ENCODE peak calls at places on chromosomes 7 and 10, in ten cellular contexts. X is NCI-H1092 treated with DMSO at 0.1 percent for 48 hours; C is NCI-H2171; W is activated CD8-positive, alpha-beta memory T cell treated with anti-CD3 and anti-CD28 coated beads for 48 hours; Y is amniotic stem cell; B is activated gamma-delta T cell treated with Interleukin-2 at 50 U/mL for 16 hours; M is HT1080; G is T-cell; D is KBM-7; N is heart left ventricle. A is an unnamed sample.

GRCh38 chr10:44946201-44946600 is 13.4 kb upstream of the RASSF4 start:
- DNase-seq in N (no peak), M (peak; percentile 52), Y (no peak), X (no peak), C (no peak), D (no peak), B (no peak), W (no peak), G (no peak), A (no peak)

GRCh38 chr10:32882076-32882475 is 76.0 kb downstream of the ITGB1 start:
- DNase-seq in N (no peak), X (no peak), B (no peak), D (no peak), M (no peak), W (no peak), C (no peak), G (no peak), Y (no peak), A (no peak)

GRCh38 chr7:25028370-25028971 is 48.5 kb upstream of the OSBPL3 start:
- DNase-seq in W (no peak), B (no peak), D (peak; percentile 63), Y (no peak), C (peak; percentile 5), N (no peak), G (no peak), M (peak; percentile 79), X (no peak), A (no peak)

GRCh38 chr7:23183279-23184012 is 1.6 kb downstream of the NUP42 start:
- DNase-seq in G (no peak), C (no peak), X (no peak), W (no peak), B (no peak), N (no peak), M (no peak), D (peak; percentile 57), Y (no peak), A (no peak)

GRCh38 chr7:142445019-142445686 is 187.3 kb upstream of the PRSS58 start:
- DNase-seq in B (no peak), X (no peak), W (no peak), N (no peak), M (no peak), Y (no peak), C (no peak), D (no peak), G (no peak), A (no peak)

GRCh38 chr7:108448777-108449576 is 7.3 kb downstream of the NRCAM start:
- DNase-seq in W (no peak), G (no peak), M (no peak), D (no peak), Y (no peak), X (peak; percentile 89), C (peak; percentile 28), N (no peak), B (no peak), A (peak; percentile 4)

GRCh38 chr7:1083729-1084657 is 3.9 kb upstream of the GPER1 start:
- DNase-seq in N (peak; percentile 58), Y (no peak), D (no peak), G (no peak), X (no peak), B (no peak), W (no peak), M (no peak), C (no peak), A (no peak)

GRCh38 chr7:41459623-41460256 is 243.2 kb downstream of the INHBA start:
- DNase-seq in C (no peak), N (no peak), W (no peak), G (no peak), X (no peak), Y (no peak), B (no peak), M (peak; percentile 37), D (peak; percentile 74), A (no peak)

GRCh38 chr7:155931386-155932085 is 119.3 kb upstream of the SHH start:
- DNase-seq in D (no peak), Y (no peak), W (no peak), X (no peak), B (no peak), G (no peak), C (no peak), N (no peak), M (no peak), A (no peak)

GRCh38 chr10:3139135-3139910 is 33.3 kb downstream of the PITRM1 start:
- DNase-seq in M (no peak), G (no peak), W (no peak), N (no peak), D (no peak), B (no peak), X (no peak), Y (no peak), C (no peak), A (no peak)

GRCh38 chr10:113153493-113154127 is 203.6 kb downstream of the TCF7L2 start:
- DNase-seq in B (no peak), W (no peak), C (no peak), X (no peak), Y (no peak), G (no peak), M (no peak), D (no peak), N (no peak), A (no peak)

GRCh38 chr10:111877274-111877673 is 306.3 kb downstream of the GPAM start:
- DNase-seq in M (no peak), W (no peak), Y (no peak), N (no peak), G (no peak), D (no peak), X (no peak), B (no peak), C (no peak), A (no peak)

GRCh38 chr10:28661035-28661434 is 16.3 kb upstream of the BAMBI start:
- DNase-seq in G (no peak), B (no peak), D (no peak), M (peak; percentile 59), Y (peak; percentile 58), X (no peak), C (no peak), W (no peak), N (no peak), A (no peak)

GRCh38 chr7:18468794-18469193 is 26.8 kb upstream of the HDAC9 start:
- DNase-seq in W (no peak), N (no peak), G (no peak), X (no peak), C (no peak), M (no peak), Y (no peak), B (no peak), D (no peak), A (no peak)

GRCh38 chr7:54955296-54955695 is 63.5 kb upstream of the EGFR start:
- DNase-seq in N (no peak), G (no peak), Y (no peak), X (no peak), B (no peak), D (no peak), W (no peak), C (no peak), M (no peak), A (no peak)

GRCh38 chr7:129923709-129924108 is 29.1 kb downstream of the UBE2H start:
- DNase-seq in Y (no peak), B (no peak), C (no peak), D (no peak), X (no peak), M (peak; percentile 7), W (no peak), G (no peak), N (no peak), A (no peak)

GRCh38 chr10:91163709-91164474 is 56.6 kb upstream of the PCGF5 start:
- DNase-seq in G (peak; percentile 39), X (no peak), C (no peak), N (peak; percentile 61), Y (peak; percentile 75), W (peak; percentile 45), B (peak; percentile 65), M (peak; percentile 62), D (no peak), A (no peak)

GRCh38 chr7:148540041-148540738 is 50.4 kb upstream of the C7orf33 start:
- DNase-seq in Y (peak; percentile 4), X (no peak), W (no peak), C (no peak), B (no peak), M (peak; percentile 80), G (no peak), N (peak; percentile 69), D (no peak), A (no peak)

GRCh38 chr7:47557317-47557985 is 24.5 kb downstream of the TNS3 start:
- DNase-seq in B (no peak), C (no peak), Y (no peak), N (no peak), X (no peak), G (no peak), M (peak; percentile 22), W (no peak), D (no peak), A (no peak)

GRCh38 chr7:90677742-90678439 is 81.8 kb downstream of the CDK14 start:
- DNase-seq in G (no peak), Y (no peak), D (no peak), M (no peak), B (no peak), C (no peak), X (peak; percentile 43), W (no peak), N (no peak), A (no peak)

GRCh38 chr10:100731603-100732596 is 13.5 kb upstream of the PAX2 start:
- DNase-seq in M (no peak), D (no peak), N (no peak), B (no peak), C (no peak), G (no peak), Y (no peak), X (no peak), W (no peak), A (no peak)

GRCh38 chr7:87416682-87417587 is 58.5 kb downstream of the ABCB4 start:
- DNase-seq in X (peak; percentile 65), Y (peak; percentile 44), B (peak; percentile 69), M (peak; percentile 58), G (peak; percentile 65), C (peak; percentile 41), D (peak; percentile 80), W (peak; percentile 35), N (peak; percentile 49), A (peak; percentile 13)

GRCh38 chr7:128045766-128046165 is 14.5 kb upstream of the LRRC4 start:
- DNase-seq in Y (no peak), B (no peak), M (peak; percentile 72), C (no peak), D (no peak), N (no peak), X (no peak), G (no peak), W (no peak), A (no peak)

GRCh38 chr7:129951076-129952011 is 1.4 kb downstream of the UBE2H start:
- DNase-seq in W (no peak), D (peak; percentile 31), C (no peak), B (no peak), Y (no peak), G (no peak), X (peak; percentile 71), M (no peak), N (peak; percentile 48), A (no peak)

GRCh38 chr10:127980898-127981297 is 74.0 kb downstream of the PTPRE start:
- DNase-seq in B (no peak), M (no peak), D (no peak), X (no peak), N (no peak), W (no peak), G (no peak), C (no peak), Y (no peak), A (no peak)

GRCh38 chr10:44978570-44979280 is at the start of gene DEPP1:
- DNase-seq in G (no peak), M (peak; percentile 86), C (peak; percentile 76), B (no peak), X (peak; percentile 75), D (peak; percentile 92), W (no peak), Y (no peak), N (peak; percentile 96), A (peak; percentile 9)

GRCh38 chr7:37081436-37081835 is 357.1 kb upstream of the AOAH start:
- DNase-seq in X (peak; percentile 27), Y (no peak), G (no peak), W (no peak), M (no peak), D (no peak), B (no peak), N (peak; percentile 47), C (peak; percentile 3), A (no peak)

GRCh38 chr10:114507449-114507848 is 103.1 kb upstream of the AFAP1L2 start:
- DNase-seq in M (no peak), G (no peak), N (peak; percentile 69), D (no peak), X (no peak), B (no peak), W (no peak), Y (no peak), C (no peak), A (no peak)